ENCODE peak calls at places on chromosomes 16 and 17, in six cellular contexts. B, Q, P, X, S and E are unnamed samples.

GRCh38 chr17:17088104-17088485 is 45.8 kb downstream of the MPRIP start:
- DNase-seq in X (no peak), Q (no peak), B (no peak), S (no peak), P (no peak), E (no peak)

GRCh38 chr17:13970531-13970930 is 98.8 kb upstream of the COX10 start:
- DNase-seq in Q (no peak), P (no peak), S (no peak), B (no peak), X (no peak), E (no peak)

GRCh38 chr16:27238016-27238587 is 30.5 kb downstream of the NSMCE1 start:
- DNase-seq in X (no peak), Q (no peak), S (no peak), P (no peak), B (no peak), E (no peak)

GRCh38 chr17:17509601-17510425 is 13.6 kb upstream of the RASD1 start:
- DNase-seq in B (no peak), P (no peak), S (no peak), Q (no peak), X (no peak), E (no peak)

GRCh38 chr16:50007744-50008143 is 17.3 kb upstream of the CNEP1R1 start:
- DNase-seq in Q (no peak), P (no peak), B (no peak), X (no peak), S (no peak), E (no peak)

GRCh38 chr17:50059759-50060273 is 3.9 kb downstream of the ITGA3 start:
- DNase-seq in Q (no peak), B (no peak), X (peak), P (no peak), S (no peak), E (peak)

GRCh38 chr16:89201467-89202377 is 1.4 kb upstream of the SLC22A31 start:
- DNase-seq in S (no peak), X (peak), Q (peak), P (peak), B (peak), E (peak)

GRCh38 chr16:86663691-86664517 is 85.6 kb downstream of the FOXL1 start:
- DNase-seq in S (no peak), Q (no peak), X (no peak), B (no peak), P (peak), E (peak)

GRCh38 chr17:79607941-79608728 is 2.7 kb downstream of the RBFOX3 start:
- DNase-seq in Q (peak), P (no peak), B (no peak), S (no peak), X (no peak), E (peak)

GRCh38 chr16:48444574-48444973 is 59.4 kb upstream of the SIAH1 start:
- DNase-seq in S (no peak), B (no peak), Q (no peak), X (peak), P (peak), E (peak)

GRCh38 chr17:8210761-8211458 is 535 bp upstream of the AURKB start:
- DNase-seq in S (no peak), B (no peak), Q (no peak), P (peak), X (no peak), E (no peak)

GRCh38 chr17:8212312-8213180 is 2.2 kb upstream of the AURKB start:
- DNase-seq in S (no peak), X (no peak), Q (no peak), B (no peak), P (no peak), E (peak)

GRCh38 chr17:8206536-8206935 is 3.8 kb downstream of the AURKB start:
- DNase-seq in Q (no peak), S (no peak), X (no peak), P (no peak), B (no peak), E (no peak)

GRCh38 chr17:8204761-8205555 is 5.4 kb downstream of the AURKB start:
- DNase-seq in S (no peak), X (no peak), P (no peak), Q (no peak), B (no peak), E (no peak)

GRCh38 chr17:8209909-8210760 is at the start of gene AURKB:
- DNase-seq in B (peak), P (peak), X (peak), S (peak), Q (peak), E (peak)
- H3K4me3 ChIP-seq in B (peak), P (peak), X (peak), S (peak), Q (peak), E (peak)

GRCh38 chr17:19237389-19238166 is 412 bp downstream of the EPN2 start:
- DNase-seq in S (no peak), X (peak), P (no peak), B (no peak), Q (peak), E (no peak)
- TF ChIP-seq CTCF in S (peak), X (no peak), P (no peak), B (no peak), Q (peak), E (no peak)

GRCh38 chr17:59219992-59220327 is 351 bp upstream of the GDPD1 start:
- DNase-seq in S (no peak), B (no peak), X (no peak), Q (no peak), P (no peak), E (no peak)
- H3K4me3 ChIP-seq in S (peak), B (peak), X (peak), Q (no peak), P (peak), E (peak)

DNA sequence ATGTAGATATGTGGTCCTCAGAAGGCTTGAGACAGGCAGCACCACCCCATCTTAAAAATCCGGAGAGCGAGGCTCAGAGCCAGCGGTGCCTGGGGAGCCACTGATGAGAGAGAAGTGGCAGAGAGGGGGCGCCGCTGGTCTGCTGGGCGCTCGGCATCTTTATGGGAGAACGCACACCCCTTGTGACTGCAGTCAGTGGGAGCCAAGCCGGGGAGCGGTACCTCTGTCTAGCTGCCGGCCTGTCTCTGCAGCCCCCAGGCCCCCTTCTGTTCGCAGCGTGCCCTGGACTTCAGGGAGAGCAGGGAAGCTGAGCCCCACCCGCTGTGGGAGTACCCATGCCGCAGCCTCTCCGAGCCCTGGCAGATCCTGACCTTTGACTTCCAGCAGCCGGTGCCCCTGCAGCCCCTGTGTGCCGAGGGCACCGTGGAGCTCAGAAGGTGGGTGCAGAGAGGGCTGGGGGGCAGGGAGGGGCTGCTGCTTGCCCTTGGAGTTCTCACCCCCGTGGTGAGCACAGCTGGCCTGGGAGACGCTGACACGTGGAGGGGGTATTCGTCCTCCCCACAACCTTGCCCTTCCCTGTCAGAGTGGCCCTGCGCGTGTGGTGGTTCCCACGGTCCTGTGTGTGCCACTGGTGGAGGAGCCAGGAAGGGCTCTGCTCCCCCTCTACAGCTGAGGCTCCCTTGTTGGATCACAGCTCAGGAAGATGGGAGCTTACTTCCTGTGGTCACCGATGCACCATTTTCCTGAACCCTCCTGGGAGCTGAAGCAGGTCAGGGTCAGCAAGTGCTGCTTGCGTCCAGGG is 44.8 kb downstream of the PRMT7 start:
- DNase-seq in X (no peak), S (no peak), Q (no peak), B (no peak), P (no peak), E (no peak)
- TF ChIP-seq CTCF in X (no peak), S (no peak), Q (no peak), B (no peak), P (no peak), E (peak)

GRCh38 chr16:10558746-10559641 is 21.4 kb downstream of the EMP2 start:
- DNase-seq in B (no peak), P (peak), Q (no peak), X (peak), S (no peak), E (no peak)
- H3K4me3 ChIP-seq in B (no peak), P (peak), Q (no peak), X (peak), S (peak), E (no peak)

GRCh38 chr17:75627094-75627493 is 6.1 kb upstream of the SMIM5 start:
- DNase-seq in S (no peak), P (no peak), X (no peak), B (no peak), Q (no peak), E (no peak)

GRCh38 chr17:75626496-75627038 is 6.7 kb upstream of the SMIM5 start:
- DNase-seq in S (no peak), B (no peak), X (no peak), Q (no peak), P (no peak), E (no peak)

GRCh38 chr17:75624021-75624420 is 9.2 kb upstream of the SMIM5 start:
- DNase-seq in P (no peak), B (no peak), S (no peak), X (no peak), Q (no peak), E (no peak)

GRCh38 chr17:75624714-75625345 is 8.4 kb upstream of the SMIM5 start:
- DNase-seq in Q (no peak), P (no peak), X (no peak), B (no peak), S (no peak), E (no peak)

DNA sequence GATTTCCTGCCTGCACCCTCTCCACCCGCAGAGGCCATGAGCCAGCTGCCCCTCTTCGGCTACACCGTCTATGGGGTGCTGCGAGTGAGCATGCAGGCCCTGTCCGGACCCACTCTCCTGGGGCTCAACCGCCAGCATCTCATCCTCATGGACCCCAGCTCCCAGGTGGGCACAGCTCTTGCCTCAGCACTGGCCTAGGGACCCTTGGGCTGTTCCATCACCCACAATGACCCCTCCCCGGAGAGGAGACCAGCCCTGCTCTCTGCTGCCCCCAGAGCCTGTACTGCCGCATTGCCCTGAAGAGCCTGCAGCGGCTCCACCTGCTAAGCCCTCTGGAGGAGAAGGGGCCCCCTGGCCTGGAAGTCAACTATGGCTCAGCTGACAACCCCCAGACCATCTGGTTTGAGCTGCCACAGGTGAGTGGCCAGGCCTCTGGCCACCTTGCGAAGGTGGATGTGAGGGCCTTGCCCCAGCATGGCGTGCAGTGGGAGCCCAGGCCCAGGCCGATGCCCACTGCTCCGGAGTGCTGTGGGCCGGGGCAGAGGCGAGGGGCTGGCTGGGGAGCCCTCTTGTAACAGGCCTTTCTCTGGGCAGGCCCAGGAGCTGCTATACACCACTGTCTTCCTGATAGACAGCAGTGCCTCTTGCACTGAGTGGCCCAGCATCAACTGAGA is 7.3 kb upstream of the SMIM5 start:
- DNase-seq in Q (peak), B (no peak), P (peak), S (no peak), X (no peak), E (peak)
- TF ChIP-seq CTCF in Q (peak), B (no peak), P (peak), S (peak), X (peak), E (peak)